ENCODE peak calls at places on chromosomes 11 and 22, in four cellular contexts. One of them, this sample, is unnamed.

GRCh38 chr11:79414644-79415317 is 26.0 kb downstream of the TENM4 start:
- DNase-seq in NCI-H1092 treated with DMSO at 0.1 percent for 48 hours: no peak
- DNase-seq in cardiac fibroblast: peak
- DNase-seq in HT-29: no peak
- DNase-seq in this sample: no peak

GRCh38 chr22:26996156-26996555 is 338.8 kb downstream of the MIAT start:
- DNase-seq in NCI-H1092 treated with DMSO at 0.1 percent for 48 hours: no peak
- DNase-seq in cardiac fibroblast: no peak
- DNase-seq in HT-29: no peak
- DNase-seq in this sample: no peak

GRCh38 chr22:23243006-23243573 is 62.8 kb downstream of the BCR start:
- DNase-seq in NCI-H1092 treated with DMSO at 0.1 percent for 48 hours: no peak
- DNase-seq in cardiac fibroblast: no peak
- DNase-seq in HT-29: no peak
- DNase-seq in this sample: no peak

GRCh38 chr11:131773626-131774025 is 403.2 kb downstream of the NTM start:
- DNase-seq in NCI-H1092 treated with DMSO at 0.1 percent for 48 hours: no peak
- DNase-seq in cardiac fibroblast: no peak
- DNase-seq in HT-29: no peak
- DNase-seq in this sample: no peak

GRCh38 chr22:26887456-26887855 is 230.1 kb downstream of the MIAT start:
- DNase-seq in NCI-H1092 treated with DMSO at 0.1 percent for 48 hours: no peak
- DNase-seq in cardiac fibroblast: peak
- DNase-seq in HT-29: no peak
- DNase-seq in this sample: no peak

GRCh38 chr11:68806931-68807844 is 34.5 kb downstream of the CPT1A start:
- DNase-seq in NCI-H1092 treated with DMSO at 0.1 percent for 48 hours: no peak
- DNase-seq in cardiac fibroblast: peak
- DNase-seq in HT-29: no peak
- DNase-seq in this sample: no peak

GRCh38 chr11:44269369-44270351 is 40.3 kb downstream of the ALX4 start:
- DNase-seq in NCI-H1092 treated with DMSO at 0.1 percent for 48 hours: no peak
- DNase-seq in cardiac fibroblast: peak
- DNase-seq in HT-29: no peak
- DNase-seq in this sample: no peak

GRCh38 chr11:78030429-78031325 is 7.6 kb upstream of the KCTD14 start:
- DNase-seq in NCI-H1092 treated with DMSO at 0.1 percent for 48 hours: peak
- DNase-seq in cardiac fibroblast: peak
- DNase-seq in HT-29: peak
- DNase-seq in this sample: peak

GRCh38 chr11:122202951-122203456 is 87.0 kb upstream of the BLID start:
- DNase-seq in NCI-H1092 treated with DMSO at 0.1 percent for 48 hours: peak
- DNase-seq in cardiac fibroblast: peak
- DNase-seq in HT-29: peak
- DNase-seq in this sample: peak

GRCh38 chr11:9574806-9575530 is 1.5 kb downstream of the WEE1 start:
- DNase-seq in NCI-H1092 treated with DMSO at 0.1 percent for 48 hours: peak
- DNase-seq in cardiac fibroblast: peak
- DNase-seq in HT-29: peak
- DNase-seq in this sample: peak

This sample was measured in NCI-H1417.